ENCODE peak calls at places on chromosomes 2 and 18, in eight cellular contexts. T is AG08396; X is stimulated activated CD4-positive, alpha-beta T cell treated with anti-CD3 and anti-CD28 coated beads, Interleukin-1b, Interleukin-23, amount 100 ng/mL, for 4 hours; F is GM12878; K is sigmoid colon; Z is iris pigment epithelial cell; N is activated naive CD8-positive, alpha-beta T cell treated with anti-CD3 and anti-CD28 coated beads for 36 hours; D is pons. V is an unnamed sample.

GRCh38 chr2:59301466-59302402 is 1060.6 kb upstream of the FANCL start:
- DNase-seq in T (peak; percentile 23), X (no peak), F (no peak), K (peak; percentile 68), Z (peak; percentile 79), N (no peak), D (peak; percentile 73), V (no peak)

GRCh38 chr2:182650704-182651103 is 65.4 kb upstream of the DNAJC10 start:
- DNase-seq in T (peak; percentile 13), X (no peak), F (no peak), K (no peak), Z (peak; percentile 67), N (no peak), D (peak; percentile 72), V (no peak)

GRCh38 chr2:184363213-184363612 is 235.1 kb upstream of the ZNF804A start:
- DNase-seq in T (no peak), X (no peak), F (no peak), K (no peak), Z (no peak), N (no peak), D (no peak), V (no peak)

GRCh38 chr18:58313491-58314032 is 269.5 kb downstream of the NEDD4L start:
- DNase-seq in T (no peak), X (no peak), F (no peak), K (no peak), Z (no peak), N (no peak), D (no peak), V (no peak)

GRCh38 chr2:9692392-9693137 is 61.8 kb upstream of the YWHAQ start:
- DNase-seq in T (peak; percentile 36), X (no peak), F (no peak), K (peak; percentile 60), Z (no peak), N (no peak), D (no peak), V (no peak)

GRCh38 chr2:3198119-3198518 is 179.5 kb downstream of the EIPR1 start:
- DNase-seq in T (no peak), X (no peak), F (no peak), K (no peak), Z (no peak), N (no peak), D (peak; percentile 12), V (no peak)

GRCh38 chr2:181393472-181393871 is 63.7 kb upstream of the ITGA4 start:
- DNase-seq in T (peak; percentile 56), X (no peak), F (no peak), K (no peak), Z (peak; percentile 80), N (no peak), D (peak; percentile 20), V (no peak)

GRCh38 chr2:44770221-44771187 is 171.0 kb upstream of the SIX3 start:
- DNase-seq in T (no peak), X (no peak), F (no peak), K (no peak), Z (no peak), N (no peak), D (no peak), V (no peak)

GRCh38 chr2:34831096-34831495 is 1232.0 kb upstream of the FAM98A start:
- DNase-seq in T (no peak), X (no peak), F (no peak), K (no peak), Z (no peak), N (no peak), D (peak; percentile 91), V (no peak)

GRCh38 chr2:27765621-27766286 is 5.8 kb upstream of the MRPL33 start:
- DNase-seq in T (peak; percentile 24), X (peak; percentile 51), F (no peak), K (peak; percentile 68), Z (peak; percentile 62), N (peak; percentile 53), D (no peak), V (no peak)

GRCh38 chr18:40529478-40529877 is 1425.6 kb upstream of the PIK3C3 start:
- DNase-seq in T (no peak), X (no peak), F (no peak), K (no peak), Z (peak; percentile 37), N (no peak), D (no peak), V (no peak)

GRCh38 chr2:197369228-197369945 is 58.8 kb upstream of the ANKRD44 start:
- DNase-seq in T (no peak), X (no peak), F (no peak), K (no peak), Z (no peak), N (no peak), D (no peak), V (no peak)

GRCh38 chr2:122261923-122262322 is 506.5 kb downstream of the TSN start:
- DNase-seq in T (no peak), X (no peak), F (no peak), K (no peak), Z (no peak), N (no peak), D (no peak), V (no peak)

GRCh38 chr2:61005736-61006135 is 11.8 kb upstream of the PEX13 start:
- DNase-seq in T (no peak), X (no peak), F (no peak), K (no peak), Z (peak; percentile 14), N (no peak), D (no peak), V (no peak)

GRCh38 chr2:126671049-126671448 is 15.1 kb downstream of the GYPC start:
- DNase-seq in T (no peak), X (no peak), F (no peak), K (no peak), Z (no peak), N (no peak), D (no peak), V (no peak)

GRCh38 chr2:27139310-27139709 is at the start of gene PRR30:
- DNase-seq in T (no peak), X (no peak), F (no peak), K (no peak), Z (no peak), N (no peak), D (no peak), V (no peak)

GRCh38 chr2:11938196-11938595 is 191.8 kb downstream of the LPIN1 start:
- DNase-seq in T (peak; percentile 84), X (no peak), F (no peak), K (peak; percentile 90), Z (no peak), N (no peak), D (no peak), V (no peak)

GRCh38 chr2:12048551-12048950 is 302.1 kb downstream of the LPIN1 start:
- DNase-seq in T (no peak), X (no peak), F (no peak), K (no peak), Z (no peak), N (no peak), D (no peak), V (no peak)

GRCh38 chr2:206031162-206031784 is 54.7 kb downstream of the INO80D start:
- DNase-seq in T (peak; percentile 7), X (no peak), F (peak; percentile 3), K (no peak), Z (peak; percentile 36), N (peak; percentile 10), D (no peak), V (no peak)

GRCh38 chr18:23825496-23825895 is 136.2 kb downstream of the LAMA3 start:
- DNase-seq in T (no peak), X (no peak), F (no peak), K (no peak), Z (peak; percentile 21), N (no peak), D (no peak), V (no peak)

V was measured in activated B cell treated with CpG ODN at 0.5 μM for 24 hours.